ENCODE peak calls at places on chromosomes 1 and 21, in eight cellular contexts. W is prostate gland, C is GM12878, D is HL-60, T is GM23338, B is breast epithelium, F is HCT116, E is stomach. P is an unnamed sample.

GRCh38 chr1:66304128-66304527 is 229.8 kb upstream of the SGIP1 start:
- DNase-seq in W (no peak), C (no peak), D (no peak), T (no peak), B (no peak), F (no peak), E (no peak), P (no peak)

GRCh38 chr1:159924791-159925712 is at the start of gene TAGLN2:
- DNase-seq in W (peak; percentile 90), C (peak; percentile 60), D (peak; percentile 93), T (peak; percentile 95), B (peak; percentile 93), F (peak; percentile 79), E (peak; percentile 93), P (no peak)

GRCh38 chr1:61921435-61921834 is 179.2 kb downstream of the PATJ start:
- DNase-seq in W (no peak), C (no peak), D (no peak), T (peak; percentile 53), B (no peak), F (no peak), E (no peak), P (no peak)

GRCh38 chr1:34777519-34778321 is 3.3 kb upstream of the GJB3 start:
- DNase-seq in W (no peak), C (no peak), D (no peak), T (no peak), B (no peak), F (no peak), E (no peak), P (no peak)

GRCh38 chr1:203124011-203124410 is 3.5 kb upstream of the ADORA1 start:
- DNase-seq in W (no peak), C (no peak), D (no peak), T (no peak), B (peak; percentile 19), F (no peak), E (no peak), P (no peak)

GRCh38 chr1:111422546-111423391 is 4.8 kb downstream of the OVGP1 start:
- DNase-seq in W (peak; percentile 26), C (no peak), D (peak; percentile 29), T (no peak), B (peak; percentile 67), F (no peak), E (peak; percentile 64), P (no peak)

GRCh38 chr1:114522264-114522575 is 11.2 kb upstream of the TRIM33 start:
- DNase-seq in W (no peak), C (no peak), D (no peak), T (no peak), B (no peak), F (no peak), E (no peak), P (no peak)

GRCh38 chr1:70685300-70686286 is 274.5 kb downstream of the CTH start:
- DNase-seq in W (peak; percentile 27), C (peak; percentile 13), D (peak; percentile 55), T (peak; percentile 80), B (no peak), F (peak; percentile 41), E (peak; percentile 69), P (no peak)

GRCh38 chr1:46393510-46393909 is 607 bp upstream of the FAAH start:
- DNase-seq in W (no peak), C (no peak), D (no peak), T (no peak), B (no peak), F (no peak), E (no peak), P (no peak)

GRCh38 chr1:46394872-46395465 is 852 bp downstream of the FAAH start:
- DNase-seq in W (peak; percentile 68), C (no peak), D (no peak), T (no peak), B (no peak), F (no peak), E (peak; percentile 56), P (no peak)

GRCh38 chr1:46396429-46397398 is 2.6 kb downstream of the FAAH start:
- DNase-seq in W (peak; percentile 81), C (no peak), D (no peak), T (no peak), B (no peak), F (no peak), E (no peak), P (no peak)

GRCh38 chr1:46399307-46399706 is 5.2 kb downstream of the FAAH start:
- DNase-seq in W (no peak), C (no peak), D (no peak), T (no peak), B (no peak), F (no peak), E (no peak), P (no peak)

DNA sequence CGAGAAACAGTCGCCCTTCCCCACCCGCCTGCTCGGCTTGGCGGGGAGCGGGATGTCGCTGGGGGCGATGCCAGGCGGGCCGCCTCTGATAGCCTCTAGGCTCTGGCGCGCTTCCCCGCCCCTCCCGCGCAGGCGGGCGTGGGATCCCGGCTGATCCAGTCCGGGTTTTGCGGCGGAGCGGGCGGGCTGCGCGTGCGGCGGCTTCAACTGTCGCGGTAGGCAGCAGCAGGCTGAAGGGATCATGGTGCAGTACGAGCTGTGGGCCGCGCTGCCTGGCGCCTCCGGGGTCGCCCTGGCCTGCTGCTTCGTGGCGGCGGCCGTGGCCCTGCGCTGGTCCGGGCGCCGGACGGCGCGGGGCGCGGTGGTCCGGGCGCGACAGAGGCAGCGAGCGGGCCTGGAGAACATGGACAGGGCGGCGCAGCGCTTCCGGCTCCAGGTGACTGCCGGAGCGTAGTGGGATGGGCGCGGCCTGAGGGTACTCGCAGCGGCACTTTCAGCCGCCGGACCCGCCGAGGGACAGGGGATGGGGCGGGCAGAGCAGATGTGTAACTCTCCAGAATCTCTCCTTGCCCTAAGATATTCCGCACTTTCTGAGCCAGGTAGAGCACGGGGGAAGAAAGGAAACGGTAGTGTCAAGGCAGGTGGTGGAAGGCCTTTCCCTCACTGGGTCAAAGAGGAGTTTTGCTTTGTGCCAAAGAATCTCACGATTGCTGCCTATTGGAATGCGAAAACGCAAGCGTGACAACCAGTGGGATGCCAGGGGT is at the start of gene FAAH:
- DNase-seq in W (peak; percentile 68), C (no peak), D (no peak), T (peak; percentile 85), B (no peak), F (peak; percentile 48), E (peak; percentile 80), P (no peak)
- TF ChIP-seq POLR2AphosphoS5 in W (peak; percentile 58), C (no peak), D (no peak), T (peak; percentile 40), B (no peak), F (peak; percentile 76), E (peak; percentile 65), P (no peak)

GRCh38 chr1:9691726-9692125 is 40.2 kb downstream of the PIK3CD start:
- DNase-seq in W (no peak), C (no peak), D (no peak), T (no peak), B (no peak), F (no peak), E (no peak), P (no peak)

GRCh38 chr1:9689011-9689706 is 37.6 kb downstream of the PIK3CD start:
- DNase-seq in W (peak; percentile 79), C (no peak), D (no peak), T (peak; percentile 94), B (peak; percentile 79), F (peak; percentile 54), E (peak; percentile 90), P (no peak)

GRCh38 chr1:9691108-9691445 is 39.5 kb downstream of the PIK3CD start:
- DNase-seq in W (no peak), C (no peak), D (no peak), T (no peak), B (no peak), F (no peak), E (no peak), P (no peak)

GRCh38 chr1:9689971-9690381 is 38.4 kb downstream of the PIK3CD start:
- DNase-seq in W (peak; percentile 15), C (no peak), D (no peak), T (peak; percentile 80), B (peak; percentile 56), F (no peak), E (peak; percentile 30), P (no peak)

DNA sequence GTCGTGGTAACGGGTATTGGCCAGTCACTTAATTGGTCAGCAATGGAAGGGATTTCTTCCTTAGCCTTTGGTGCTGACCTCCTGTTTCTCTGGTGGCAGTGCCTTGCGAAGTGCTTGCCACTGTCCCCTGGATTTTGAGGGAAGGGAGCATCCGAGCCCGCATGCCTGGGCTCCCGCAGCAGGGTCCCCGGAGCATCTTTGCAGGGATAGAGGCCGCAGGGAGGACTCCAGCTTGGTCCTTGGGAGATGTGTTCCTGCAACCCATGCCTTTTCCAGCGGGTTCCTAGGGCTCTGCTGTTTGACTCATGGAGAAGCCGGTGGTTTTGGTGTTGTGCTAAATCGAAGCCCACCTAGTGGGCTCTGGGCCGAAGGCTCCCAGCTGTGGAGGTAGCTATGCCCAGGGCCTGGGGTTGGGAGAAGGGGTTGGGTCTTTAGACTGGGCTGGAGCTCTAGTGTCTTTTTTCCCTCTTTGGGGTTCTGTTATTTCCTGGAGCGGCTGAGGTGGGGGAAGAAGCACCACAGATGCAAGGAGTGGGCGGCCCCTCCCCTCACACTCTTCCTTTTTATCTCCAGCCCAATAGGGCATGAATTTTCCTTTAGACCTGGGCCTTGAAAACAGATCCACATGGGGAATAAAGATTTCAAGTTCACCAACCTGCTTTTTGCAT is 39.0 kb downstream of the PIK3CD start:
- DNase-seq in W (no peak), C (no peak), D (no peak), T (peak; percentile 43), B (no peak), F (no peak), E (no peak), P (no peak)
- H3K27ac ChIP-seq in W (peak overlapping the region; percentile 65), C (no peak overlapping the region), D (no peak overlapping the region), T (peak overlapping the region; percentile 51), B (no peak overlapping the region), F (no peak overlapping the region), E (no peak overlapping the region), P (no peak overlapping the region)

GRCh38 chr21:32004281-32004680 is 131.5 kb downstream of the HUNK start:
- DNase-seq in W (no peak), C (no peak), D (no peak), T (no peak), B (no peak), F (no peak), E (no peak), P (no peak)

GRCh38 chr21:32009263-32009662 is 136.4 kb downstream of the HUNK start:
- DNase-seq in W (no peak), C (no peak), D (no peak), T (no peak), B (no peak), F (no peak), E (no peak), P (no peak)

GRCh38 chr21:32008714-32009113 is 135.9 kb downstream of the HUNK start:
- DNase-seq in W (no peak), C (no peak), D (no peak), T (no peak), B (no peak), F (no peak), E (no peak), P (no peak)

DNA sequence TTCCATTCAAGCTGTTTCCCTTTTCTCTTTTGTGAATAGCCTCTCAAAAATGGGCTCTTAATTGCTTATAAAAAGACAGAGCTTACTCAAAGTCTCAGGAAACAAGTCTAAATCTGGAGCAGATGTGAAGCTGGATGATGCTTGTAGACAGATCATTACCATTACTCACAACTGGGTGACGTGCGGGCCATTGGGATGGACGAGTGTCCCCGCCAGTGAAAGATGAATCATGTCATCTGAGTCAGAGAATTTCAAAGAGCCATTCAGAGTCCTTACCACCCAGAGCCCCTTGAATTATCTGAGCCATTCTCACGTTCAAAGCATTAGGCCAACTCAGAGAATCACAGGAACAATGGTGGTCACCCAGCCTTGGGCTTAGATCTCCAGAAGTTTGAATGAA is 134.6 kb downstream of the HUNK start:
- DNase-seq in W (no peak), C (no peak), D (no peak), T (no peak), B (no peak), F (no peak), E (no peak), P (no peak)
- TF ChIP-seq POLR2AphosphoS5 in W (no peak), C (no peak), D (no peak), T (no peak), B (no peak), F (no peak), E (no peak), P (no peak)

GRCh38 chr21:15139881-15140280 is 75.1 kb upstream of the NRIP1 start:
- DNase-seq in W (no peak), C (no peak), D (no peak), T (no peak), B (no peak), F (no peak), E (no peak), P (no peak)
- H3K27ac ChIP-seq in W (no peak overlapping the region), C (no peak overlapping the region), D (no peak overlapping the region), T (no peak overlapping the region), B (no peak overlapping the region), F (no peak overlapping the region), E (peak overlapping the region; percentile 74), P (no peak overlapping the region)